ENCODE peak calls at places on chromosomes 5 and 9, in ten cellular contexts. Z is left lung, O is RWPE1, X is AG10803, I is neural crest cell, P is fibroblast of mammary gland, H is tibial artery, Q is neural progenitor cell, W is H1, J is lower lobe of right lung. E is an unnamed sample.

GRCh38 chr9:110214553-110214952 is 6.6 kb upstream of the C9orf152 start:
- DNase-seq in Z (no peak), O (no peak), X (peak), I (no peak), P (no peak), H (no peak), Q (no peak), W (no peak), J (no peak), E (no peak)

GRCh38 chr5:127959152-127959764 is 124.3 kb upstream of the SLC12A2 start:
- DNase-seq in Z (no peak), O (peak), X (peak), I (no peak), P (peak), H (peak), Q (no peak), W (no peak), J (peak), E (no peak)

GRCh38 chr9:133049043-133049442 is 12.7 kb upstream of the CEL start:
- DNase-seq in Z (peak), O (no peak), X (no peak), I (no peak), P (no peak), H (no peak), Q (no peak), W (no peak), J (no peak), E (no peak)

GRCh38 chr9:114250235-114250568 is 72.7 kb upstream of the ORM1 start:
- DNase-seq in Z (peak), O (no peak), X (peak), I (no peak), P (peak), H (peak), Q (no peak), W (no peak), J (peak), E (no peak)

GRCh38 chr9:6715755-6716643 is 41.8 kb upstream of the KDM4C start:
- DNase-seq in Z (peak), O (no peak), X (peak), I (no peak), P (peak), H (peak), Q (no peak), W (no peak), J (peak), E (peak)

GRCh38 chr5:28301676-28302075 is 1263.3 kb upstream of the CDH9 start:
- DNase-seq in Z (no peak), O (peak), X (no peak), I (no peak), P (peak), H (no peak), Q (no peak), W (no peak), J (no peak), E (no peak)

GRCh38 chr9:21556581-21557427 is 74.7 kb upstream of the IFNE start:
- DNase-seq in Z (no peak), O (no peak), X (no peak), I (no peak), P (no peak), H (no peak), Q (no peak), W (no peak), J (no peak), E (no peak)

GRCh38 chr5:154213592-154213991 is 23.1 kb downstream of the GALNT10 start:
- DNase-seq in Z (no peak), O (no peak), X (no peak), I (no peak), P (no peak), H (no peak), Q (no peak), W (no peak), J (no peak), E (no peak)

GRCh38 chr9:74078647-74079046 is 418.5 kb upstream of the RORB start:
- DNase-seq in Z (no peak), O (peak), X (no peak), I (no peak), P (peak), H (no peak), Q (no peak), W (no peak), J (no peak), E (no peak)

GRCh38 chr9:69200071-69200470 is 26.0 kb downstream of the TJP2 start:
- DNase-seq in Z (no peak), O (peak), X (no peak), I (no peak), P (peak), H (no peak), Q (no peak), W (no peak), J (no peak), E (no peak)

GRCh38 chr5:74303575-74303974 is 337.0 kb downstream of the ENC1 start:
- DNase-seq in Z (no peak), O (no peak), X (peak), I (no peak), P (peak), H (no peak), Q (no peak), W (no peak), J (no peak), E (no peak)

GRCh38 chr9:117677578-117677977 is 26.6 kb upstream of the TLR4 start:
- DNase-seq in Z (no peak), O (no peak), X (no peak), I (no peak), P (no peak), H (no peak), Q (no peak), W (no peak), J (no peak), E (no peak)

GRCh38 chr5:124902097-124902821 is 155.8 kb upstream of the ZNF608 start:
- DNase-seq in Z (no peak), O (no peak), X (peak), I (no peak), P (peak), H (peak), Q (no peak), W (no peak), J (no peak), E (no peak)

GRCh38 chr9:77305622-77306365 is 128.5 kb downstream of the VPS13A start:
- DNase-seq in Z (no peak), O (peak), X (peak), I (no peak), P (peak), H (no peak), Q (no peak), W (no peak), J (no peak), E (no peak)

GRCh38 chr5:133291524-133291923 is 239.7 kb downstream of the HSPA4 start:
- DNase-seq in Z (no peak), O (no peak), X (no peak), I (no peak), P (no peak), H (no peak), Q (no peak), W (no peak), J (no peak), E (no peak)

GRCh38 chr5:137217599-137218200 is 281.4 kb downstream of the SPOCK1 start:
- DNase-seq in Z (no peak), O (no peak), X (peak), I (no peak), P (peak), H (no peak), Q (no peak), W (no peak), J (no peak), E (no peak)

GRCh38 chr5:17224858-17225436 is 7.5 kb downstream of the BASP1 start:
- DNase-seq in Z (no peak), O (no peak), X (peak), I (no peak), P (peak), H (no peak), Q (no peak), W (no peak), J (no peak), E (no peak)

GRCh38 chr5:146291421-146292074 is 47.1 kb upstream of the POU4F3 start:
- DNase-seq in Z (no peak), O (peak), X (peak), I (peak), P (peak), H (no peak), Q (peak), W (no peak), J (no peak), E (no peak)

GRCh38 chr9:129624947-129625346 is 1.0 kb upstream of the NTMT1 start:
- DNase-seq in Z (no peak), O (no peak), X (no peak), I (no peak), P (peak), H (no peak), Q (no peak), W (no peak), J (no peak), E (no peak)

GRCh38 chr5:159908201-159908940 is 7.9 kb upstream of the ADRA1B start:
- DNase-seq in Z (no peak), O (no peak), X (peak), I (no peak), P (no peak), H (no peak), Q (no peak), W (no peak), J (no peak), E (no peak)

GRCh38 chr9:69622664-69623063 is 49.5 kb downstream of the APBA1 start:
- DNase-seq in Z (no peak), O (no peak), X (peak), I (no peak), P (peak), H (no peak), Q (no peak), W (no peak), J (no peak), E (no peak)

GRCh38 chr5:172830275-172830799 is 3.7 kb upstream of the ERGIC1 start:
- DNase-seq in Z (no peak), O (no peak), X (no peak), I (no peak), P (no peak), H (no peak), Q (no peak), W (no peak), J (no peak), E (no peak)

GRCh38 chr5:132013711-132014110 is 2.3 kb upstream of the ACSL6 start:
- DNase-seq in Z (no peak), O (no peak), X (no peak), I (no peak), P (no peak), H (no peak), Q (no peak), W (peak), J (peak), E (peak)

GRCh38 chr5:80408475-80408875 is 611 bp downstream of the ZFYVE16 start:
- DNase-seq in Z (peak), O (peak), X (peak), I (peak), P (peak), H (peak), Q (no peak), W (no peak), J (peak), E (no peak)

GRCh38 chr5:141040763-141041426 is 10.3 kb upstream of the PCDHB1 start:
- DNase-seq in Z (peak), O (peak), X (peak), I (peak), P (peak), H (peak), Q (peak), W (peak), J (peak), E (peak)

GRCh38 chr5:1541662-1542008 is 17.9 kb upstream of the LPCAT1 start:
- DNase-seq in Z (no peak), O (no peak), X (peak), I (no peak), P (no peak), H (no peak), Q (no peak), W (no peak), J (no peak), E (no peak)

GRCh38 chr5:153523831-153524230 is 33.4 kb downstream of the GRIA1 start:
- DNase-seq in Z (no peak), O (no peak), X (peak), I (no peak), P (peak), H (peak), Q (no peak), W (no peak), J (no peak), E (no peak)

GRCh38 chr5:178793156-178793555 is 62.7 kb upstream of the ZNF354A start:
- DNase-seq in Z (no peak), O (peak), X (no peak), I (peak), P (no peak), H (peak), Q (peak), W (peak), J (no peak), E (peak)

GRCh38 chr9:126860757-126861466 is 473 bp downstream of the ZBTB34 start:
- DNase-seq in Z (peak), O (peak), X (no peak), I (peak), P (no peak), H (peak), Q (no peak), W (peak), J (peak), E (no peak)

GRCh38 chr5:38551020-38552017 is 5.1 kb downstream of the LIFR start:
- DNase-seq in Z (no peak), O (peak), X (peak), I (no peak), P (peak), H (peak), Q (peak), W (no peak), J (no peak), E (no peak)

GRCh38 chr5:79800979-79801827 is 111.6 kb downstream of the CMYA5 start:
- DNase-seq in Z (no peak), O (peak), X (peak), I (no peak), P (peak), H (no peak), Q (no peak), W (no peak), J (no peak), E (no peak)

GRCh38 chr5:17000296-17000939 is 64.3 kb upstream of the MYO10 start:
- DNase-seq in Z (no peak), O (peak), X (peak), I (no peak), P (peak), H (no peak), Q (no peak), W (no peak), J (no peak), E (no peak)

GRCh38 chr9:72137697-72138365 is 11.4 kb upstream of the GDA start:
- DNase-seq in Z (no peak), O (no peak), X (no peak), I (no peak), P (no peak), H (no peak), Q (no peak), W (no peak), J (no peak), E (no peak)

GRCh38 chr5:174550026-174550425 is 174.4 kb upstream of the MSX2 start:
- DNase-seq in Z (no peak), O (no peak), X (no peak), I (no peak), P (no peak), H (no peak), Q (no peak), W (no peak), J (no peak), E (no peak)

GRCh38 chr9:129554649-129555048 is 66.3 kb downstream of the C9orf50 start:
- DNase-seq in Z (no peak), O (no peak), X (no peak), I (no peak), P (no peak), H (no peak), Q (peak), W (no peak), J (no peak), E (peak)

GRCh38 chr5:157464518-157465171 is 4.6 kb downstream of the NIPAL4 start:
- DNase-seq in Z (no peak), O (peak), X (peak), I (no peak), P (peak), H (peak), Q (no peak), W (no peak), J (no peak), E (no peak)

GRCh38 chr5:143865421-143865820 is 53.5 kb downstream of the HMHB1 start:
- DNase-seq in Z (no peak), O (no peak), X (no peak), I (no peak), P (no peak), H (no peak), Q (peak), W (no peak), J (no peak), E (no peak)

GRCh38 chr9:75455444-75455921 is 367.2 kb downstream of the OSTF1 start:
- DNase-seq in Z (no peak), O (no peak), X (peak), I (no peak), P (peak), H (peak), Q (no peak), W (no peak), J (no peak), E (no peak)

GRCh38 chr9:693460-694390 is 147.8 kb upstream of the DMRT1 start:
- DNase-seq in Z (no peak), O (no peak), X (peak), I (no peak), P (peak), H (peak), Q (no peak), W (no peak), J (no peak), E (no peak)

GRCh38 chr5:4802044-4802443 is 338.1 kb upstream of the ADAMTS16 start:
- DNase-seq in Z (no peak), O (no peak), X (peak), I (no peak), P (no peak), H (no peak), Q (no peak), W (no peak), J (no peak), E (no peak)
- TF ChIP-seq CTCF in Z (no peak), O (no peak), X (no peak), I (no peak), P (no peak), H (no peak), Q (no peak), W (no peak), J (no peak), E (no peak)

GRCh38 chr9:97900103-97900737 is 22.1 kb downstream of the TRMO start:
- DNase-seq in Z (no peak), O (no peak), X (peak), I (no peak), P (peak), H (no peak), Q (no peak), W (no peak), J (no peak), E (no peak)

GRCh38 chr9:97891736-97892135 is 30.6 kb downstream of the TRMO start:
- DNase-seq in Z (no peak), O (no peak), X (peak), I (no peak), P (no peak), H (no peak), Q (no peak), W (no peak), J (no peak), E (no peak)

GRCh38 chr9:97889941-97890557 is 32.3 kb downstream of the TRMO start:
- DNase-seq in Z (peak), O (peak), X (no peak), I (peak), P (peak), H (no peak), Q (peak), W (peak), J (peak), E (no peak)

GRCh38 chr9:97900738-97901565 is 21.3 kb downstream of the TRMO start:
- DNase-seq in Z (no peak), O (peak), X (peak), I (peak), P (peak), H (no peak), Q (peak), W (no peak), J (no peak), E (no peak)

DNA sequence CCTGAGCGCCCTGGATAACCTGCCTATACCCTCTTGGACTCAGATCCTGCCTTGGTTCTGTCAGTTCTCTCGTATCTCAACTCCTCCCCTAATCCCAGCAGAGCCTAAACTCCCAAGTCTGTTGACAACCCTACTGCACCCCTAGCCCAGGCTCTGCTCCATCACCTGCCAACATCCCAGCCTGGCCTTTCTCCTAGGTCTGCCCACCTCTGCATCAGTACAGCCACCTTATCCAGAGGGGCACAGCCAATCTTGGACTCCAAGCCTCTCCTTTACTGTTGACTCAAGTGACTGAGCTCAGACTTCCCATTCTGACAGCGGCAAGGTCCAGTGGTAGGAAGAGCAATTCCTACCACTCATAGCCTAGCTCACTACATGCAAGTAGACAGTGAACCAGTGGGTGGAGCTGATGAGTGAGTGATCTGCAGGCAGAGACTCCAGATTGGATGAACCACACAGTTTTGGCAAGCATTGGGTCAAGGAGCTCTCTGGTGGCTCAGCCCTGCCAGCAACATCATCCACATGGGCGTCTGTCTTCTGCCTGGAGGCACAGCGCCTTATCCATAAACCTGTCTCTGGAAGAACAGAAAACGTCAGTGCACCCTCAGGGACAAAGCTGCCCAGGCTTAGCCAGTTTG is 26.5 kb downstream of the TRMO start:
- DNase-seq in Z (no peak), O (peak), X (no peak), I (no peak), P (peak), H (no peak), Q (peak), W (peak), J (no peak), E (no peak)
- TF ChIP-seq CTCF in Z (no peak), O (no peak), X (no peak), I (no peak), P (peak), H (no peak), Q (peak), W (peak), J (no peak), E (no peak)

GRCh38 chr9:120612218-120612617 is 32.3 kb upstream of the CDK5RAP2 start:
- DNase-seq in Z (no peak), O (no peak), X (no peak), I (no peak), P (no peak), H (no peak), Q (peak), W (no peak), J (no peak), E (no peak)
- TF ChIP-seq CTCF in Z (no peak), O (peak), X (peak), I (peak), P (peak), H (no peak), Q (peak), W (peak), J (no peak), E (peak)

GRCh38 chr5:120454094-120454798 is 9.9 kb upstream of the PRR16 start:
- DNase-seq in Z (no peak), O (peak), X (peak), I (no peak), P (peak), H (no peak), Q (peak), W (no peak), J (no peak), E (no peak)

GRCh38 chr5:120463026-120463770 is 902 bp upstream of the PRR16 start:
- DNase-seq in Z (no peak), O (no peak), X (no peak), I (no peak), P (no peak), H (no peak), Q (peak), W (no peak), J (no peak), E (no peak)

GRCh38 chr5:120452471-120452870 is 11.6 kb upstream of the PRR16 start:
- DNase-seq in Z (no peak), O (no peak), X (no peak), I (no peak), P (peak), H (no peak), Q (no peak), W (no peak), J (no peak), E (no peak)

DNA sequence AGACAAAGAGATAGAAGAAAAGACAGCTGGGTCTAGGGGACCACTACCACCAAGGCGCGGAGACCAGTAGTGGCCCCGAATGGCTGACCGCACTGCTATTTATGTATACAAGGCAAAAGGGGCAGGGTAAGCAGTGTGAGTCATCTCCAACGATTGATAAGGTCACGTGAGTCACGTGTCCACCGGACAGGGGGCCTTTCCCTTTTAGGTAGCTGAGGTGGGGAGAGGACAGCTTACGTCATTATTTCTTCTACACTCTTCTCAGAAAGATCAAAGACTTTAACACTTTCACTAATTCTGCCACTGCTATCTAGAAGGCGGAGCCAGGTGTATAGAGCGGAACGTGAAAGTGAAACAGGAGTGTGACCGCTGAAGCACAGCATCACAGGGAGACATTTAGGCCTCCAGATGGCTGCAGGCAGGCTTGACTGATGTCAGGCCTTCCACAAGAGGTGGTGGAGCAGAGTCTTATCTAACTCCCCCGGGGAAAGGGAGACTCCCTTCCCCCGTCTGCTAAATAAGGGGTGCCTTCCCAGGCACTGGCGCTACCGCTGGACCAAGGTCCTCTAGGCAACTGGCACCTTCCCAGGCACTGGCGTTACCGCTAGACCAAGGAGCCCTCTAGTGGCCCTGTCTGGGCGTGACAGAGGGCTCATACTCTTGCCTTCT is 6.1 kb upstream of the PRR16 start:
- DNase-seq in Z (peak), O (peak), X (peak), I (peak), P (peak), H (peak), Q (peak), W (peak), J (peak), E (peak)
- TF ChIP-seq CTCF in Z (peak), O (peak), X (peak), I (peak), P (peak), H (peak), Q (peak), W (peak), J (peak), E (peak)

GRCh38 chr9:12195456-12195855 is 497.7 kb upstream of the TYRP1 start:
- DNase-seq in Z (no peak), O (no peak), X (no peak), I (no peak), P (no peak), H (no peak), Q (no peak), W (no peak), J (no peak), E (no peak)
- TF ChIP-seq CTCF in Z (no peak), O (no peak), X (no peak), I (peak), P (peak), H (no peak), Q (peak), W (no peak), J (no peak), E (no peak)

E was measured in chondrocyte.